ENCODE peak calls at places on chromosomes 4 and X, in four cellular contexts. C, J, E and Z are unnamed samples.

GRCh38 chrX:8897259-8897658 is 96.1 kb upstream of the FAM9A start:
- DNase-seq in C (no peak), J (no peak), E (no peak), Z (no peak)

GRCh38 chr4:87543835-87544461 is 14.8 kb upstream of the SPARCL1 start:
- DNase-seq in C (peak; percentile 7), J (peak; percentile 33), E (no peak), Z (no peak)

GRCh38 chr4:183264614-183265013 is 55.5 kb downstream of the CLDN22 start:
- DNase-seq in C (no peak), J (no peak), E (no peak), Z (no peak)

GRCh38 chr4:7161721-7162214 is 30.6 kb upstream of the SORCS2 start:
- DNase-seq in C (peak; percentile 5), J (no peak), E (peak; percentile 27), Z (no peak)

GRCh38 chr4:77434299-77435092 is 171.1 kb upstream of the CXCL13 start:
- DNase-seq in C (no peak), J (no peak), E (no peak), Z (no peak)

GRCh38 chr4:48250980-48251379 is 18.7 kb downstream of the TEC start:
- DNase-seq in C (no peak), J (no peak), E (no peak), Z (no peak)

GRCh38 chr4:183517781-183518180 is 12.9 kb downstream of the ING2 start:
- DNase-seq in C (no peak), J (no peak), E (no peak), Z (no peak)

GRCh38 chrX:69556094-69557011 is 52.2 kb downstream of the NALF2 start:
- DNase-seq in C (no peak), J (peak; percentile 17), E (no peak), Z (no peak)

GRCh38 chr4:17721496-17722360 is 59.7 kb downstream of the FAM184B start:
- DNase-seq in C (peak; percentile 4), J (no peak), E (no peak), Z (peak; percentile 64)

GRCh38 chr4:74320559-74321118 is 12.4 kb downstream of the EPGN start:
- DNase-seq in C (peak; percentile 12), J (peak; percentile 63), E (peak; percentile 39), Z (no peak)

GRCh38 chr4:7817877-7818675 is 121.6 kb downstream of the AFAP1 start:
- DNase-seq in C (no peak), J (peak; percentile 49), E (no peak), Z (no peak)

GRCh38 chr4:82890602-82890912 is 396 bp downstream of the SEC31A start:
- DNase-seq in C (no peak), J (peak; percentile 58), E (no peak), Z (no peak)

GRCh38 chr4:156293657-156294297 is 340.1 kb upstream of the CTSO start:
- DNase-seq in C (no peak), J (peak; percentile 83), E (no peak), Z (no peak)

GRCh38 chr4:73899321-73899720 is 30.1 kb downstream of the CXCL1 start:
- DNase-seq in C (no peak), J (no peak), E (no peak), Z (no peak)

GRCh38 chrX:102558607-102559006 is 40.7 kb upstream of the ARMCX5 start:
- DNase-seq in C (no peak), J (no peak), E (no peak), Z (no peak)

GRCh38 chr4:148704291-148704690 is 262.1 kb upstream of the NR3C2 start:
- DNase-seq in C (no peak), J (peak; percentile 6), E (no peak), Z (no peak)

GRCh38 chr4:4919926-4920325 is 60.5 kb downstream of the MSX1 start:
- DNase-seq in C (peak; percentile 46), J (no peak), E (no peak), Z (peak; percentile 79)

GRCh38 chrX:149151805-149152757 is 353.0 kb downstream of the IDS start:
- DNase-seq in C (no peak), J (peak; percentile 4), E (no peak), Z (no peak)

GRCh38 chr4:163331629-163332360 is 601 bp downstream of the NPY1R start:
- DNase-seq in C (no peak), J (peak; percentile 50), E (peak; percentile 61), Z (no peak)

DNA sequence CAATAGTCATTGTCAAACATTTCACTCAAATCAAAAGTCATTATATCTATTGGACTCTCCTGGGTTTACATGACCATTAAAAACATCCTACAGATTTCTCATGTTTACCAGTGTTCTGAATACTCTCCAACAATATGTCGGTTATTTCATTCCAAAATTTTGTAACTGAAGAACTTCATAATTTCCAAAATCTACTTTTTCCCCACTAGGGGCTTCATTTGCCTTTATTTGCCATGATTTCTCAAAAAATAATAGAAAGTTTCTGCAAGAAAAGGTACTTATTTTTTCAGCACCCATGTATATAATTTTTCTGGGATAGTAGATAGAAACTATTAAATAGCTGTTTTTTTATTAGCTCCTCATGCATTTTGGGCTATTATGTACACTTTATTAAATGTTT is 49.0 kb downstream of the PRDM5 start:
- DNase-seq in C (no peak), J (peak; percentile 7), E (no peak), Z (no peak)
- TF ChIP-seq CTCF in C (no peak), J (peak; percentile 48), E (peak; percentile 52), Z (peak; percentile 37)

GRCh38 chr4:95124906-95125504 is 367.2 kb downstream of the BMPR1B start:
- DNase-seq in C (peak; percentile 27), J (peak; percentile 65), E (no peak), Z (no peak)
- TF ChIP-seq CTCF in C (peak; percentile 60), J (peak; percentile 57), E (no peak), Z (peak; percentile 80)

GRCh38 chrX:50680990-50681389 is 133.0 kb downstream of the SHROOM4 start:
- DNase-seq in C (no peak), J (peak; percentile 68), E (no peak), Z (no peak)
- TF ChIP-seq CTCF in C (peak; percentile 9), J (peak; percentile 71), E (peak; percentile 12), Z (peak; percentile 12)

GRCh38 chrX:20319054-20319453 is 52.3 kb upstream of the RPS6KA3 start:
- DNase-seq in C (no peak), J (no peak), E (no peak), Z (no peak)
- TF ChIP-seq CTCF in C (no peak), J (no peak), E (no peak), Z (no peak)

GRCh38 chr4:1105662-1106061 is 7.7 kb downstream of the RNF212 start:
- DNase-seq in C (no peak), J (no peak), E (no peak), Z (peak; percentile 72)

GRCh38 chr4:1109332-1109731 is 4.0 kb downstream of the RNF212 start:
- DNase-seq in C (no peak), J (no peak), E (no peak), Z (peak; percentile 53)

GRCh38 chr4:1109898-1110506 is 3.4 kb downstream of the RNF212 start:
- DNase-seq in C (no peak), J (peak; percentile 19), E (no peak), Z (no peak)

GRCh38 chr4:1104647-1105046 is 8.7 kb downstream of the RNF212 start:
- DNase-seq in C (no peak), J (no peak), E (no peak), Z (peak; percentile 74)

GRCh38 chr4:1105067-1105466 is 8.3 kb downstream of the RNF212 start:
- DNase-seq in C (no peak), J (no peak), E (no peak), Z (peak; percentile 42)
- TF ChIP-seq CTCF in C (no peak), J (no peak), E (no peak), Z (no peak)

DNA sequence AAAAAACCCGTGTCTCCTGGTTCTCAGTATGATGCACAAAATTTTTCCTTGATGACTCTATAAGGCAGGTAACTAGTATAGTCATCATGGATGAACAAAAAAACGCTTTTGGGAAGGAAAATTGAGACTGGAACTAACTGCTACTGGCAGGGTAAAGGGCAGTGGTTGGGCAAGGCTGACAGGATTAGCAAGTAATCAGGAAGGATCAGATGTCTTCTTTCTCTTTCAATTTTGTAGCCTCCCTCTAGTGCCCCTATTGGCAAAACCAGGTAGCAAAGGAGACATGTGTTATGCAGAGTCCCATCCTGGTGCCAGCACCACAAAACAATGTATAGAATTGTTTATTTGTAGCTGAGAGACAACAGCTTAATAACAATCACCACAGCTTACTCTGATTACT is 12.8 kb upstream of the SLITRK4 start:
- DNase-seq in C (no peak), J (peak; percentile 29), E (no peak), Z (no peak)
- TF ChIP-seq CTCF in C (no peak), J (peak; percentile 15), E (no peak), Z (no peak)

GRCh38 chrX:135595543-135595942 is 75.1 kb downstream of the INTS6L start:
- DNase-seq in C (no peak), J (no peak), E (no peak), Z (no peak)

GRCh38 chrX:135596495-135596894 is 76.0 kb downstream of the INTS6L start:
- DNase-seq in C (no peak), J (peak; percentile 61), E (peak; percentile 38), Z (no peak)

GRCh38 chrX:135591871-135592270 is 71.4 kb downstream of the INTS6L start:
- DNase-seq in C (no peak), J (peak; percentile 3), E (no peak), Z (no peak)
- TF ChIP-seq CTCF in C (no peak), J (no peak), E (no peak), Z (no peak)

GRCh38 chrX:152917969-152918579 is 20.2 kb downstream of the ZNF185 start:
- DNase-seq in C (no peak), J (no peak), E (no peak), Z (no peak)

GRCh38 chrX:152912641-152913040 is 14.8 kb downstream of the ZNF185 start:
- DNase-seq in C (no peak), J (no peak), E (no peak), Z (no peak)

GRCh38 chrX:152913915-152914314 is 16.0 kb downstream of the ZNF185 start:
- DNase-seq in C (no peak), J (no peak), E (no peak), Z (no peak)

GRCh38 chrX:152913354-152913753 is 15.5 kb downstream of the ZNF185 start:
- DNase-seq in C (no peak), J (no peak), E (no peak), Z (no peak)

GRCh38 chrX:152915541-152916241 is 17.8 kb downstream of the ZNF185 start:
- DNase-seq in C (no peak), J (peak; percentile 64), E (no peak), Z (no peak)
- TF ChIP-seq CTCF in C (peak; percentile 64), J (peak; percentile 72), E (peak; percentile 44), Z (peak; percentile 61)

GRCh38 chrX:11427082-11428033 is 134.1 kb downstream of the AMELX start:
- DNase-seq in C (no peak), J (no peak), E (no peak), Z (no peak)
- TF ChIP-seq CTCF in C (peak; percentile 52), J (peak; percentile 29), E (no peak), Z (peak; percentile 31)

GRCh38 chr4:2071252-2071911 is 12.3 kb downstream of the NAT8L start:
- DNase-seq in C (no peak), J (no peak), E (no peak), Z (no peak)
- TF ChIP-seq CTCF in C (no peak), J (no peak), E (no peak), Z (no peak)